ENCODE peak calls at places on chromosomes 1 and 21, in eight cellular contexts. L is H4; G is stimulated activated CD8-positive, alpha-beta memory T cell treated with anti-CD3 and anti-CD28 coated beads, Interleukin-7, amount 100 ng/mL, for 1 hour; N is NCI-H748 treated with DMSO at 0.1 percent for 48 hours; U is NCI-H1105 treated with DMSO at 0.1 percent for 48 hours; R is putamen; Z is HEK293T; W is prostate gland. O is an unnamed sample.

GRCh38 chr1:36251794-36252481 is 27.7 kb downstream of the THRAP3 start:
- DNase-seq in L (no peak), W (no peak), G (no peak), N (no peak), Z (no peak), U (no peak), R (no peak), O (no peak)

GRCh38 chr1:156117414-156118174 is 3.1 kb downstream of the LMNA start:
- DNase-seq in N (no peak), U (no peak), Z (no peak), R (no peak), W (no peak), L (no peak), G (no peak), O (no peak)

GRCh38 chr1:30753660-30754123 is 3.9 kb downstream of the LAPTM5 start:
- DNase-seq in U (no peak), R (no peak), N (no peak), G (no peak), L (no peak), Z (no peak), W (no peak), O (no peak)

GRCh38 chr21:26686278-26686677 is 113.2 kb upstream of the CYYR1 start:
- DNase-seq in G (no peak), N (peak), W (no peak), R (no peak), L (peak), U (no peak), Z (peak), O (no peak)

GRCh38 chr1:50562106-50562505 is 138.9 kb upstream of the DMRTA2 start:
- DNase-seq in W (no peak), U (no peak), L (no peak), G (no peak), R (no peak), N (no peak), Z (no peak), O (no peak)

GRCh38 chr21:45983981-45984551 is 2.5 kb downstream of the COL6A1 start:
- DNase-seq in U (peak), L (no peak), W (no peak), N (peak), R (no peak), G (no peak), Z (no peak), O (no peak)

GRCh38 chr1:37561794-37562132 is 5.0 kb downstream of the DNALI1 start:
- DNase-seq in Z (peak), L (peak), G (no peak), N (no peak), U (no peak), W (no peak), R (no peak), O (no peak)

GRCh38 chr21:42741056-42741455 is 87.6 kb downstream of the PDE9A start:
- DNase-seq in R (no peak), L (no peak), W (no peak), G (no peak), U (no peak), N (no peak), Z (no peak), O (no peak)

GRCh38 chr1:44294588-44295007 is 60.5 kb downstream of the ERI3 start:
- DNase-seq in W (no peak), L (no peak), R (peak), U (no peak), N (no peak), Z (peak), G (no peak), O (no peak)

O was measured in NCI-H1436.